ENCODE peak calls at places on chromosomes 4 and X, in five cellular contexts. One of them, this sample, is unnamed.

GRCh38 chrX:118571829-118572228 is 76.2 kb downstream of the DOCK11 start:
- DNase-seq in HAP-1: no peak
- DNase-seq in stimulated activated CD8-positive, alpha-beta memory T cell treated with anti-CD3 and anti-CD28 coated beads, Interleukin-4, amount 100 ng/mL, for 4 hours: no peak
- DNase-seq in astrocyte of the hippocampus: no peak
- DNase-seq in neural progenitor cell: no peak
- DNase-seq in this sample: no peak

GRCh38 chrX:119249836-119250340 is 13.8 kb downstream of the PGRMC1 start:
- DNase-seq in HAP-1: no peak
- DNase-seq in neural progenitor cell: no peak
- DNase-seq in stimulated activated CD8-positive, alpha-beta memory T cell treated with anti-CD3 and anti-CD28 coated beads, Interleukin-4, amount 100 ng/mL, for 4 hours: no peak
- DNase-seq in astrocyte of the hippocampus: peak; percentile 12
- DNase-seq in this sample: no peak

GRCh38 chr4:72408568-72408967 is 160.5 kb downstream of the ADAMTS3 start:
- DNase-seq in stimulated activated CD8-positive, alpha-beta memory T cell treated with anti-CD3 and anti-CD28 coated beads, Interleukin-4, amount 100 ng/mL, for 4 hours: no peak
- DNase-seq in neural progenitor cell: no peak
- DNase-seq in astrocyte of the hippocampus: no peak
- DNase-seq in HAP-1: no peak
- DNase-seq in this sample: no peak

GRCh38 chr4:119206178-119206577 is 6.3 kb upstream of the USP53 start:
- DNase-seq in astrocyte of the hippocampus: no peak
- DNase-seq in HAP-1: no peak
- DNase-seq in neural progenitor cell: no peak
- DNase-seq in stimulated activated CD8-positive, alpha-beta memory T cell treated with anti-CD3 and anti-CD28 coated beads, Interleukin-4, amount 100 ng/mL, for 4 hours: no peak
- DNase-seq in this sample: no peak

GRCh38 chrX:66892004-66892403 is 253.1 kb upstream of the EDA2R start:
- DNase-seq in stimulated activated CD8-positive, alpha-beta memory T cell treated with anti-CD3 and anti-CD28 coated beads, Interleukin-4, amount 100 ng/mL, for 4 hours: no peak
- DNase-seq in HAP-1: no peak
- DNase-seq in astrocyte of the hippocampus: no peak
- DNase-seq in neural progenitor cell: no peak
- DNase-seq in this sample: no peak

GRCh38 chrX:78595901-78596502 is 63.1 kb downstream of the RTL3 start:
- DNase-seq in HAP-1: peak; percentile 21
- DNase-seq in astrocyte of the hippocampus: peak; percentile 7
- DNase-seq in neural progenitor cell: peak; percentile 64
- DNase-seq in stimulated activated CD8-positive, alpha-beta memory T cell treated with anti-CD3 and anti-CD28 coated beads, Interleukin-4, amount 100 ng/mL, for 4 hours: no peak
- DNase-seq in this sample: no peak

GRCh38 chr4:120001850-120002249 is 64.8 kb downstream of the MAD2L1 start:
- DNase-seq in neural progenitor cell: no peak
- DNase-seq in HAP-1: no peak
- DNase-seq in astrocyte of the hippocampus: no peak
- DNase-seq in stimulated activated CD8-positive, alpha-beta memory T cell treated with anti-CD3 and anti-CD28 coated beads, Interleukin-4, amount 100 ng/mL, for 4 hours: no peak
- DNase-seq in this sample: no peak

GRCh38 chrX:68196939-68197791 is 236.1 kb downstream of the OPHN1 start:
- DNase-seq in neural progenitor cell: peak; percentile 72
- DNase-seq in HAP-1: peak; percentile 68
- DNase-seq in astrocyte of the hippocampus: peak; percentile 73
- DNase-seq in stimulated activated CD8-positive, alpha-beta memory T cell treated with anti-CD3 and anti-CD28 coated beads, Interleukin-4, amount 100 ng/mL, for 4 hours: no peak
- DNase-seq in this sample: peak; percentile 58

GRCh38 chr4:139740531-139741041 is 75.0 kb downstream of the MGST2 start:
- DNase-seq in astrocyte of the hippocampus: peak; percentile 76
- DNase-seq in neural progenitor cell: no peak
- DNase-seq in stimulated activated CD8-positive, alpha-beta memory T cell treated with anti-CD3 and anti-CD28 coated beads, Interleukin-4, amount 100 ng/mL, for 4 hours: no peak
- DNase-seq in HAP-1: no peak
- DNase-seq in this sample: no peak

GRCh38 chrX:16870095-16870860 is at the start of gene RBBP7:
- DNase-seq in neural progenitor cell: peak; percentile 98
- DNase-seq in stimulated activated CD8-positive, alpha-beta memory T cell treated with anti-CD3 and anti-CD28 coated beads, Interleukin-4, amount 100 ng/mL, for 4 hours: peak; percentile 89
- DNase-seq in astrocyte of the hippocampus: peak; percentile 98
- DNase-seq in HAP-1: peak; percentile 96
- DNase-seq in this sample: peak; percentile 98

GRCh38 chrX:54494166-54494969 is 1.7 kb downstream of the FGD1 start:
- DNase-seq in HAP-1: no peak
- DNase-seq in neural progenitor cell: no peak
- DNase-seq in astrocyte of the hippocampus: no peak
- DNase-seq in stimulated activated CD8-positive, alpha-beta memory T cell treated with anti-CD3 and anti-CD28 coated beads, Interleukin-4, amount 100 ng/mL, for 4 hours: no peak
- DNase-seq in this sample: peak; percentile 45

GRCh38 chr4:106603471-106603870 is 234.9 kb upstream of the GIMD1 start:
- DNase-seq in HAP-1: no peak
- DNase-seq in stimulated activated CD8-positive, alpha-beta memory T cell treated with anti-CD3 and anti-CD28 coated beads, Interleukin-4, amount 100 ng/mL, for 4 hours: no peak
- DNase-seq in neural progenitor cell: no peak
- DNase-seq in astrocyte of the hippocampus: no peak
- DNase-seq in this sample: no peak

GRCh38 chrX:74351760-74352159 is 47.8 kb downstream of the ZCCHC13 start:
- DNase-seq in HAP-1: no peak
- DNase-seq in stimulated activated CD8-positive, alpha-beta memory T cell treated with anti-CD3 and anti-CD28 coated beads, Interleukin-4, amount 100 ng/mL, for 4 hours: no peak
- DNase-seq in neural progenitor cell: no peak
- DNase-seq in astrocyte of the hippocampus: no peak
- DNase-seq in this sample: no peak

GRCh38 chr4:124288706-124289486 is 423.6 kb downstream of the ANKRD50 start:
- DNase-seq in HAP-1: no peak
- DNase-seq in stimulated activated CD8-positive, alpha-beta memory T cell treated with anti-CD3 and anti-CD28 coated beads, Interleukin-4, amount 100 ng/mL, for 4 hours: no peak
- DNase-seq in astrocyte of the hippocampus: peak; percentile 25
- DNase-seq in neural progenitor cell: no peak
- DNase-seq in this sample: no peak

GRCh38 chr4:40251366-40251765 is 54.5 kb downstream of the RHOH start:
- DNase-seq in neural progenitor cell: no peak
- DNase-seq in stimulated activated CD8-positive, alpha-beta memory T cell treated with anti-CD3 and anti-CD28 coated beads, Interleukin-4, amount 100 ng/mL, for 4 hours: no peak
- DNase-seq in astrocyte of the hippocampus: no peak
- DNase-seq in HAP-1: no peak
- DNase-seq in this sample: no peak

GRCh38 chr4:26573389-26573794 is 10.5 kb upstream of the TBC1D19 start:
- DNase-seq in HAP-1: no peak
- DNase-seq in astrocyte of the hippocampus: peak; percentile 79
- DNase-seq in stimulated activated CD8-positive, alpha-beta memory T cell treated with anti-CD3 and anti-CD28 coated beads, Interleukin-4, amount 100 ng/mL, for 4 hours: no peak
- DNase-seq in neural progenitor cell: no peak
- DNase-seq in this sample: no peak

GRCh38 chr4:24978291-24979072 is 52.3 kb downstream of the LGI2 start:
- DNase-seq in astrocyte of the hippocampus: no peak
- DNase-seq in HAP-1: no peak
- DNase-seq in neural progenitor cell: no peak
- DNase-seq in stimulated activated CD8-positive, alpha-beta memory T cell treated with anti-CD3 and anti-CD28 coated beads, Interleukin-4, amount 100 ng/mL, for 4 hours: no peak
- DNase-seq in this sample: peak; percentile 8

GRCh38 chrX:131895002-131895401 is 128.1 kb upstream of the STK26 start:
- DNase-seq in stimulated activated CD8-positive, alpha-beta memory T cell treated with anti-CD3 and anti-CD28 coated beads, Interleukin-4, amount 100 ng/mL, for 4 hours: no peak
- DNase-seq in HAP-1: no peak
- DNase-seq in neural progenitor cell: no peak
- DNase-seq in astrocyte of the hippocampus: peak; percentile 11
- DNase-seq in this sample: no peak

GRCh38 chrX:153726286-153727107 is 1.8 kb downstream of the ABCD1 start:
- DNase-seq in astrocyte of the hippocampus: peak; percentile 61
- DNase-seq in HAP-1: peak; percentile 79
- DNase-seq in neural progenitor cell: peak; percentile 84
- DNase-seq in stimulated activated CD8-positive, alpha-beta memory T cell treated with anti-CD3 and anti-CD28 coated beads, Interleukin-4, amount 100 ng/mL, for 4 hours: peak; percentile 9
- DNase-seq in this sample: peak; percentile 94

GRCh38 chr4:9904976-9905587 is 116.2 kb downstream of the SLC2A9 start:
- DNase-seq in stimulated activated CD8-positive, alpha-beta memory T cell treated with anti-CD3 and anti-CD28 coated beads, Interleukin-4, amount 100 ng/mL, for 4 hours: no peak
- DNase-seq in neural progenitor cell: no peak
- DNase-seq in HAP-1: no peak
- DNase-seq in astrocyte of the hippocampus: no peak
- DNase-seq in this sample: no peak

GRCh38 chr4:152187693-152188092 is 348.2 kb downstream of the FBXW7 start:
- DNase-seq in neural progenitor cell: no peak
- DNase-seq in astrocyte of the hippocampus: peak; percentile 39
- DNase-seq in stimulated activated CD8-positive, alpha-beta memory T cell treated with anti-CD3 and anti-CD28 coated beads, Interleukin-4, amount 100 ng/mL, for 4 hours: no peak
- DNase-seq in HAP-1: no peak
- DNase-seq in this sample: no peak

GRCh38 chrX:31132803-31133202 is 61.0 kb upstream of the FTHL17 start:
- DNase-seq in HAP-1: no peak
- DNase-seq in neural progenitor cell: peak; percentile 28
- DNase-seq in stimulated activated CD8-positive, alpha-beta memory T cell treated with anti-CD3 and anti-CD28 coated beads, Interleukin-4, amount 100 ng/mL, for 4 hours: no peak
- DNase-seq in astrocyte of the hippocampus: no peak
- DNase-seq in this sample: no peak

GRCh38 chrX:11462136-11462535 is 168.9 kb downstream of the AMELX start:
- DNase-seq in astrocyte of the hippocampus: no peak
- DNase-seq in HAP-1: no peak
- DNase-seq in neural progenitor cell: no peak
- DNase-seq in stimulated activated CD8-positive, alpha-beta memory T cell treated with anti-CD3 and anti-CD28 coated beads, Interleukin-4, amount 100 ng/mL, for 4 hours: no peak
- DNase-seq in this sample: no peak

GRCh38 chrX:9703406-9703805 is 62.2 kb downstream of the GPR143 start:
- DNase-seq in stimulated activated CD8-positive, alpha-beta memory T cell treated with anti-CD3 and anti-CD28 coated beads, Interleukin-4, amount 100 ng/mL, for 4 hours: no peak
- DNase-seq in HAP-1: no peak
- DNase-seq in neural progenitor cell: no peak
- DNase-seq in astrocyte of the hippocampus: no peak
- DNase-seq in this sample: no peak

This sample was measured in islet precursor cell.